ENCODE peak calls at places on chromosomes 11 and 22, in six cellular contexts. One of them, this sample, is unnamed.

GRCh38 chr11:13772223-13773046 is 104.0 kb downstream of the FAR1 start:
- DNase-seq in GM12892: no peak
- DNase-seq in K562: peak
- DNase-seq in GM12878: peak
- DNase-seq in SK-N-SH: peak
- DNase-seq in H1: peak
- DNase-seq in this sample: no peak

GRCh38 chr11:60867871-60868681 is 734 bp downstream of the ZP1 start:
- DNase-seq in GM12892: no peak
- DNase-seq in K562: no peak
- DNase-seq in GM12878: no peak
- DNase-seq in SK-N-SH: no peak
- DNase-seq in H1: no peak
- DNase-seq in this sample: no peak

GRCh38 chr11:90434858-90435257 is 212.0 kb upstream of the CHORDC1 start:
- DNase-seq in GM12892: no peak
- DNase-seq in K562: no peak
- DNase-seq in GM12878: no peak
- DNase-seq in SK-N-SH: no peak
- DNase-seq in H1: no peak
- DNase-seq in this sample: no peak

GRCh38 chr11:19696073-19696472 is 16.6 kb upstream of the NAV2 start:
- DNase-seq in GM12892: no peak
- DNase-seq in K562: no peak
- DNase-seq in GM12878: no peak
- DNase-seq in SK-N-SH: no peak
- DNase-seq in H1: no peak
- DNase-seq in this sample: no peak

GRCh38 chr22:30435674-30436126 is 10.1 kb downstream of the MTFP1 start:
- DNase-seq in GM12892: no peak
- DNase-seq in K562: peak
- DNase-seq in GM12878: no peak
- DNase-seq in SK-N-SH: no peak
- DNase-seq in H1: no peak
- DNase-seq in this sample: no peak

GRCh38 chr11:76279038-76279437 is 72.7 kb upstream of the WNT11 start:
- DNase-seq in GM12892: no peak
- DNase-seq in K562: no peak
- DNase-seq in GM12878: no peak
- DNase-seq in SK-N-SH: no peak
- DNase-seq in H1: no peak
- DNase-seq in this sample: no peak

GRCh38 chr22:21842946-21843345 is 24.5 kb downstream of the MAPK1 start:
- DNase-seq in GM12892: no peak
- DNase-seq in K562: no peak
- DNase-seq in GM12878: no peak
- DNase-seq in SK-N-SH: no peak
- DNase-seq in H1: no peak
- DNase-seq in this sample: no peak

GRCh38 chr11:59857444-59858434 is 8.5 kb downstream of the TCN1 start:
- DNase-seq in GM12892: no peak
- DNase-seq in K562: peak
- DNase-seq in GM12878: no peak
- DNase-seq in SK-N-SH: no peak
- DNase-seq in H1: no peak
- DNase-seq in this sample: no peak

GRCh38 chr22:28172948-28173360 is 253.9 kb upstream of the PITPNB start:
- DNase-seq in GM12892: no peak
- DNase-seq in K562: no peak
- DNase-seq in GM12878: no peak
- DNase-seq in SK-N-SH: peak
- DNase-seq in H1: no peak
- DNase-seq in this sample: no peak

GRCh38 chr22:25759825-25760231 is 17.8 kb downstream of the MYO18B start:
- DNase-seq in GM12892: no peak
- DNase-seq in K562: no peak
- DNase-seq in GM12878: no peak
- DNase-seq in SK-N-SH: no peak
- DNase-seq in H1: no peak
- DNase-seq in this sample: no peak

GRCh38 chr11:20021212-20021611 is 139.1 kb downstream of the DBX1 start:
- DNase-seq in GM12892: no peak
- DNase-seq in K562: no peak
- DNase-seq in GM12878: no peak
- DNase-seq in SK-N-SH: no peak
- DNase-seq in H1: no peak
- DNase-seq in this sample: no peak

GRCh38 chr11:76709259-76709658 is 38.7 kb upstream of the LRRC32 start:
- DNase-seq in GM12892: no peak
- DNase-seq in K562: no peak
- DNase-seq in GM12878: no peak
- DNase-seq in SK-N-SH: no peak
- DNase-seq in H1: no peak
- DNase-seq in this sample: no peak

GRCh38 chr11:122746050-122746478 is 90.5 kb downstream of the UBASH3B start:
- DNase-seq in GM12892: peak
- DNase-seq in K562: no peak
- DNase-seq in GM12878: peak
- DNase-seq in SK-N-SH: no peak
- DNase-seq in H1: no peak
- DNase-seq in this sample: peak

GRCh38 chr11:65796726-65797601 is 10.1 kb downstream of the OVOL1 start:
- DNase-seq in GM12892: no peak
- DNase-seq in K562: no peak
- DNase-seq in GM12878: no peak
- DNase-seq in SK-N-SH: peak
- DNase-seq in H1: no peak
- DNase-seq in this sample: no peak

GRCh38 chr11:79090191-79090590 is 350.6 kb downstream of the TENM4 start:
- DNase-seq in GM12892: no peak
- DNase-seq in K562: no peak
- DNase-seq in GM12878: no peak
- DNase-seq in SK-N-SH: no peak
- DNase-seq in H1: no peak
- DNase-seq in this sample: no peak

GRCh38 chr11:68872216-68873003 is 30.7 kb upstream of the CPT1A start:
- DNase-seq in GM12892: no peak
- DNase-seq in K562: no peak
- DNase-seq in GM12878: no peak
- DNase-seq in SK-N-SH: no peak
- DNase-seq in H1: no peak
- DNase-seq in this sample: no peak

GRCh38 chr22:45538284-45538683 is 35.6 kb downstream of the FBLN1 start:
- DNase-seq in GM12892: no peak
- DNase-seq in K562: no peak
- DNase-seq in GM12878: no peak
- DNase-seq in SK-N-SH: no peak
- DNase-seq in H1: no peak
- DNase-seq in this sample: no peak

DNA sequence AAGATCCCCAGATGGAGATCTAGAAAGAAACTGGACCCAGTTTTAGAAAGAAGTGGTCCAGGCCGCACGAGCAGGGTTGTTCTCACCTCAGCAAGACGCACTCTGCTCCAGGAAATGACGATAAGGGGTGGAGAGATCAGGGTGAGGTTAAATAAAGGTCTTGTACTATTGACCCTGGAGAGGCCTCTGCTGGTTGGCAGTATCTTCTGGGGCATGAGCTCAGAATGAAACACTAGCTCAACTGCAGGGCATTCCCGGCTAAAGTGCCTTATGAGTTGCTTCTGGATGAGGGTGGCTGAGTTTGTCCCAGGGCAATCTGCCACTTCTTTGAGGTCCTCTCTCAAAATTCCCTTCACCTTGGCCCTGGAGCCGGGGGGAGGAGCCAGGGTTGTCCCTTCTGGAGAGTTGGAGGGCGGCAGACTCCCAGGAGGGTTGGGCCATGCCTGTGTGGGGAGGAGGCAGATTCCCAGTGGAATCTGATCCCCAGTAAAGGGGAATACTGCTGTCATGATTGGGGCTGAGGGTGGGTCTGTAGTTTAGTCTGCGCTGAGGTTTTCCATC is 10.9 kb downstream of the USP2 start:
- DNase-seq in GM12892: no peak
- DNase-seq in K562: no peak
- DNase-seq in GM12878: no peak
- DNase-seq in SK-N-SH: no peak
- DNase-seq in H1: no peak
- DNase-seq in this sample: no peak
- TF ChIP-seq TAF1 in GM12892: no peak
- TF ChIP-seq TAF1 in K562: no peak
- TF ChIP-seq TAF1 in GM12878: no peak
- TF ChIP-seq TAF1 in SK-N-SH: no peak
- TF ChIP-seq TAF1 in H1: no peak
- TF ChIP-seq TAF1 in this sample: no peak

GRCh38 chr11:134250675-134251074 is 2.5 kb downstream of the THYN1 start:
- DNase-seq in GM12892: no peak
- DNase-seq in K562: no peak
- DNase-seq in GM12878: no peak
- DNase-seq in SK-N-SH: no peak
- DNase-seq in H1: no peak
- DNase-seq in this sample: no peak

GRCh38 chr11:134254433-134254832 is 1.1 kb downstream of the ACAD8 start:
- DNase-seq in GM12892: no peak
- DNase-seq in K562: no peak
- DNase-seq in GM12878: no peak
- DNase-seq in SK-N-SH: no peak
- DNase-seq in H1: no peak
- DNase-seq in this sample: no peak

GRCh38 chr11:134248910-134249480 is 4.2 kb downstream of the THYN1 start:
- DNase-seq in GM12892: no peak
- DNase-seq in K562: peak
- DNase-seq in GM12878: no peak
- DNase-seq in SK-N-SH: no peak
- DNase-seq in H1: no peak
- DNase-seq in this sample: no peak

GRCh38 chr11:134253189-134253993 is at the start of the genes ACAD8 and THYN1:
- DNase-seq in GM12892: peak
- DNase-seq in K562: peak
- DNase-seq in GM12878: peak
- DNase-seq in SK-N-SH: peak
- DNase-seq in H1: peak
- DNase-seq in this sample: peak

DNA sequence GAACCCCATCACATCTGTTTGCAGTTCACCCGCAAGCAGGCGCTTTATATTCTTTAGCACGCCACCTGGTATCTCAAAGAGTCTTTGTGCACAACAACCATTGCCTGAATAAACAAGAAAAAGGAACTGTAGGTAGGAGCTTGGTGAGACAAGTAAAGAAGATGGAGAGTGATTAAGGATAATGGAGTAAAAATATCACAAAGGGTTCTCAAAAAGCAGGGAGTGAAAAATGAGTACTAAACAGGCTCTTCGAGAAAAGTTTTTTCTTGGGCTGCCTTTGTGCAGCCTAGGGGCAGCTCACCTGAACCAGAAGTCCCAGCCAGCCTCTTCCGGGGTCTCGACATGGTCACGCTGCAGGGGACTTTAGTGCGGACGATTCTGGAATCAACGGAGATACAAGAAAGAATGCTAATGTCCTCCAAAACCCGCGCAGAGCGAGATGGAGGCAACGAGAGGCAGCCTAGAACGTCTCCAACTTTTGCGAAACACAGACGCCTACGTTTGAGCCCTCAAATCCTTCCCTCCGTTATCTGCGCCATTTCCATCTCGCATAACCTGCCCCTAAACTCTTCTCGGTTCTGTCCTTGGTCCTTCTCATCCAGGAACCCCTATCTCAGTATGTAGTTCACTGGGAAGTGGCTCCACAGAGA is 488 bp downstream of the THYN1 start:
- DNase-seq in GM12892: no peak
- DNase-seq in K562: no peak
- DNase-seq in GM12878: no peak
- DNase-seq in SK-N-SH: peak
- DNase-seq in H1: no peak
- DNase-seq in this sample: no peak
- TF ChIP-seq TAF1 in GM12892: no peak
- TF ChIP-seq TAF1 in K562: no peak
- TF ChIP-seq TAF1 in GM12878: no peak
- TF ChIP-seq TAF1 in SK-N-SH: no peak
- TF ChIP-seq TAF1 in H1: no peak
- TF ChIP-seq TAF1 in this sample: no peak

GRCh38 chr11:126282361-126282741 is 542 bp upstream of the TIRAP start:
- DNase-seq in GM12892: no peak
- DNase-seq in K562: peak
- DNase-seq in GM12878: no peak
- DNase-seq in SK-N-SH: peak
- DNase-seq in H1: no peak
- DNase-seq in this sample: no peak
- TF ChIP-seq TAF1 in GM12892: no peak
- TF ChIP-seq TAF1 in K562: no peak
- TF ChIP-seq TAF1 in GM12878: no peak
- TF ChIP-seq TAF1 in SK-N-SH: no peak
- TF ChIP-seq TAF1 in H1: peak
- TF ChIP-seq TAF1 in this sample: no peak

DNA sequence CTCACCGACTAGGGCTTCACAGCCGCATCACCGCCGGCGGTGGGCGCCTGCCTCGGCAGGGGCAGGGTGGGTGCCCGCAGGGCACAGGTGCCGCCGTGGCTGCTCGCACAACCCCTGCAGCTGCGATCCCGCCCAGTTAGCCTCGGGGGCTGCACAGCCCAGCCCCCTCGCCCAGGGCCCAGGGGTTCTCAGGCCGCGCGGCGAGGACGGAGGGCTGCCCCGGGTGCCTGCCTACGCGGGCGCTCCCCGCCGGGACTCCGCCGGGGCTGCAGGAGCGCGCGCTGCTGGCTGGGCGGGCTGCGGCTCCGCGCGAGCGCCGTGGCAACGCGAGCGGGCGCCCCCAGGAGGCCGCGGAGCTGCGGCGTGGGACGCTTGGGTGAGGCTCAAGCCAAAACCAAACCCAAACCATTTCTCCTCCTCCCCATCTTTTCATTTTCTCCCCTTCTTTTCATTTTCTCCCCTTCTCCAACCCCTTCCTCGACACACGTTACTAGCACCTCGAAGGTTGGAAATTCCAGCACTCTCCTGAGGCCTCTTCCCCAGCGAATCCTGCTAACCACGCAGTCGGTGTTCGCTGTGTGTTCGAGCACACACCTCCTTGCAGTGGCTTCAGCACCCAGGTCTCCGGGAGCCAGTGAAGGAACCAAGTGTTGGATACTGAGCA is at the start of gene MICAL3:
- DNase-seq in GM12892: peak
- DNase-seq in K562: peak
- DNase-seq in GM12878: no peak
- DNase-seq in SK-N-SH: peak
- DNase-seq in H1: no peak
- DNase-seq in this sample: peak
- TF ChIP-seq TAF1 in GM12892: no peak
- TF ChIP-seq TAF1 in K562: no peak
- TF ChIP-seq TAF1 in GM12878: no peak
- TF ChIP-seq TAF1 in SK-N-SH: no peak
- TF ChIP-seq TAF1 in H1: no peak
- TF ChIP-seq TAF1 in this sample: no peak

DNA sequence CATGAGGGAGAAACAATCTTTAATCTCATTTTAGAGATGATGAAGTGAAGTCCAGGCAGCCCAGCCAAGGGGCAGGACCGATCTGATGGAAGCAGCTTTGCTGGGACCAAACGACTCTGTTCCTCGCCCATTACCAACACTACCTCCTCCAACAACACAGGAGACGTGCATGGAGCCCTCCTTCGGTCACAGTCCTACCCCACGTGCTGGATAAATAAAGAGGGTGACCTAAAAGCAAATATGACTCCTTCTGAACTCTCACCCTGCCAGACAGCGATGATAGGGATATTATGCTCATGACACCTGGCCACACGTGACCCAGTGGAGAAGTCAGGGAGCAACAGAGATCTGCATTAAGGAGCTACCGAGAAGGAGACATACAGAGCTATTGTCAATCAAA is 26.0 kb downstream of the SCGB1A1 start:
- DNase-seq in GM12892: no peak
- DNase-seq in K562: no peak
- DNase-seq in GM12878: no peak
- DNase-seq in SK-N-SH: no peak
- DNase-seq in H1: no peak
- DNase-seq in this sample: no peak
- TF ChIP-seq TAF1 in GM12892: no peak
- TF ChIP-seq TAF1 in K562: no peak
- TF ChIP-seq TAF1 in GM12878: no peak
- TF ChIP-seq TAF1 in SK-N-SH: no peak
- TF ChIP-seq TAF1 in H1: no peak
- TF ChIP-seq TAF1 in this sample: no peak